ENCODE peak calls at places on chromosome 4, in four cellular contexts. G is GM12878, E is K562, V is HepG2. D is an unnamed sample.

GRCh38 chr4:61068745-61069144 is 131.4 kb upstream of the ADGRL3 start:
- DNase-seq in G (no peak), E (no peak), V (no peak), D (no peak)

GRCh38 chr4:130031858-130032257 is 935.9 kb downstream of the C4orf33 start:
- DNase-seq in G (no peak), E (no peak), V (no peak), D (no peak)

GRCh38 chr4:102787096-102787867 is 26.5 kb upstream of the MANBA start:
- DNase-seq in G (no peak), E (no peak), V (no peak), D (no peak)

GRCh38 chr4:94548571-94548970 is 96.8 kb downstream of the PDLIM5 start:
- DNase-seq in G (no peak), E (peak; percentile 54), V (peak; percentile 71), D (no peak)

GRCh38 chr4:160877087-160877790 is 1286.6 kb downstream of the FSTL5 start:
- DNase-seq in G (no peak), E (no peak), V (peak; percentile 0), D (no peak)

GRCh38 chr4:148444296-148445070 is 2.3 kb upstream of the NR3C2 start:
- DNase-seq in G (no peak), E (no peak), V (no peak), D (peak; percentile 28)

GRCh38 chr4:161704040-161704439 is 459.8 kb downstream of the FSTL5 start:
- DNase-seq in G (no peak), E (no peak), V (no peak), D (no peak)

GRCh38 chr4:165403667-165404066 is 24.9 kb downstream of the CPE start:
- DNase-seq in G (no peak), E (no peak), V (no peak), D (no peak)

GRCh38 chr4:92872604-92873003 is 568.8 kb downstream of the GRID2 start:
- DNase-seq in G (no peak), E (no peak), V (no peak), D (no peak)

GRCh38 chr4:74206088-74206826 is 48.3 kb downstream of the MTHFD2L start:
- DNase-seq in G (peak; percentile 46), E (peak; percentile 67), V (no peak), D (no peak)

GRCh38 chr4:1726146-1726934 is 5.0 kb downstream of the TACC3 start:
- DNase-seq in G (peak; percentile 45), E (peak; percentile 72), V (peak; percentile 82), D (peak; percentile 78)

DNA sequence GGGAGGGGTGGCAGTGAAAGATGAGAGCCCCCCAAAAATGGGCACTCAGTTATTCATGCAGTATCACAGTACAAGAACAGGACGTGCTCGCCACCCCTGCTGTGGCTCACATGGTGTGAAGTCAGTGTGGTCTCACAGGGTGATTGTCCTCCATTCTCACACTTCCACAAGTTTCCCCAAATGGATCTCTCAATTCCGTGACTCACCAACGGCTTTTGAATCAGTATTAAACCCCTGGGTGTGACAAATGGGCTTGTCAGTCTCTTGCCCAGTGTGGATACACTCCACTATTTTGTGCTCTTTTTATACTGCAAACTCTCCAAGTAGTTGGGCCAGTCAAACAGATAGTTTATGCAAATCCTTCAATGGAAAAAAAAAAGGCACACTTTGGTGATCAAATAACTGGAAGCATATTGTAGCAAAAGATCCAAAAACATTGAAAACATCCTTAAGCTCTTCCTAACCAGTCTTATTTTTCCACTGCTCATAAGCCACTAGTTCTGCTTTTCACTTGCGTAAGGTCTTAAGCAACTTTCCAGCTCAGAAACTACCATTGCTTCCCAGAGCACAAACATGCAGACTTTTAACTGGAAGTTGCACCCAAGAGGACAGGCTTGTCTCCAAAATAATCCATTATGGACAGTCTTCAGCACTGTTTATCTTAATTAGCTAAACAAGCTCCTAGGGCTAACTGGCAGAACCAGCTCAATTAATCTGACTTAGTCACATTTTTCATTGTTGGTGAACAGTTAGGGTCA is 365.7 kb downstream of the PPP3CA start:
- DNase-seq in G (no peak), E (no peak), V (no peak), D (no peak)
- TF ChIP-seq SP1 in G (no peak), E (no peak), V (no peak), D (no peak)

GRCh38 chr4:122978109-122978508 is 55.7 kb upstream of the NUDT6 start:
- DNase-seq in G (no peak), E (no peak), V (no peak), D (no peak)
- TF ChIP-seq FOXK2 in G (no peak), E (no peak), V (no peak), D (no peak)

GRCh38 chr4:2831611-2832308 is 11.9 kb upstream of the ADD1 start:
- DNase-seq in G (no peak), E (no peak), V (no peak), D (no peak)
- TF ChIP-seq SP1 in G (no peak), E (no peak), V (no peak), D (no peak)

GRCh38 chr4:83316459-83317170 is 18.0 kb downstream of the HPSE start:
- DNase-seq in G (no peak), E (no peak), V (no peak), D (no peak)

GRCh38 chr4:83323136-83323535 is 11.5 kb downstream of the HPSE start:
- DNase-seq in G (no peak), E (no peak), V (peak; percentile 66), D (no peak)

GRCh38 chr4:83326546-83326945 is 8.1 kb downstream of the HPSE start:
- DNase-seq in G (no peak), E (no peak), V (no peak), D (no peak)

GRCh38 chr4:83320548-83320947 is 14.1 kb downstream of the HPSE start:
- DNase-seq in G (no peak), E (no peak), V (no peak), D (no peak)
- TF ChIP-seq FOXK2 in G (no peak), E (no peak), V (no peak), D (no peak)

GRCh38 chr4:86497131-86497530 is 97.0 kb upstream of the PTPN13 start:
- DNase-seq in G (peak; percentile 16), E (no peak), V (no peak), D (no peak)
- TF ChIP-seq SP1 in G (no peak), E (no peak), V (no peak), D (no peak)

GRCh38 chr4:112119358-112119783 is 25.9 kb upstream of the FAM241A start:
- DNase-seq in G (peak; percentile 24), E (no peak), V (no peak), D (no peak)
- TF ChIP-seq FOXK2 in G (no peak), E (no peak), V (no peak), D (no peak)